ENCODE peak calls at places on chromosome 10, in four cellular contexts. F is HCT116, A is HepG2, N is spleen. C is an unnamed sample. For H3K36me3, the result is how much of the 10 kb centered on the place peaks cover.

GRCh38 chr10:120643373-120643772 is 186.3 kb downstream of the PLPP4 start:
- DNase-seq in F (no peak), N (no peak), A (no peak), C (no peak)

GRCh38 chr10:127978481-127978880 is 71.6 kb downstream of the PTPRE start:
- DNase-seq in A (no peak), N (no peak), F (no peak), C (no peak)

GRCh38 chr10:76352300-76352699 is 920.9 kb downstream of the LRMDA start:
- DNase-seq in F (peak), N (no peak), A (no peak), C (no peak)

GRCh38 chr10:110651044-110651958 is 7.2 kb downstream of the RBM20 start:
- DNase-seq in A (no peak), F (no peak), N (no peak), C (no peak)

GRCh38 chr10:23408330-23408976 is 30.4 kb upstream of the OTUD1 start:
- DNase-seq in N (no peak), A (no peak), F (no peak), C (no peak)

GRCh38 chr10:47361293-47361692 is 13.1 kb downstream of the RBP3 start:
- DNase-seq in N (peak), A (peak), F (peak), C (no peak)

GRCh38 chr10:126094537-126094936 is 198.2 kb downstream of the FANK1 start:
- DNase-seq in A (no peak), N (no peak), F (no peak), C (no peak)

GRCh38 chr10:104045151-104046089 is 40.3 kb downstream of the COL17A1 start:
- DNase-seq in N (no peak), F (peak), A (peak), C (peak)

GRCh38 chr10:81730901-81731300 is 144.1 kb upstream of the NRG3 start:
- DNase-seq in N (no peak), A (no peak), F (no peak), C (no peak)

GRCh38 chr10:1324914-1325313 is 268.7 kb downstream of the WDR37 start:
- DNase-seq in A (no peak), N (no peak), F (no peak), C (no peak)

GRCh38 chr10:123560301-123561144 is 105.6 kb upstream of the GPR26 start:
- DNase-seq in A (no peak), F (no peak), N (peak), C (peak)

GRCh38 chr10:75466016-75466415 is 34.6 kb downstream of the LRMDA start:
- DNase-seq in N (no peak), A (no peak), F (no peak), C (no peak)

GRCh38 chr10:11295492-11295891 is 277.8 kb downstream of the CELF2 start:
- DNase-seq in F (no peak), A (no peak), N (no peak), C (peak)

GRCh38 chr10:103053659-103054581 is 135.8 kb downstream of the CNNM2 start:
- DNase-seq in A (peak), F (no peak), N (peak), C (no peak)

GRCh38 chr10:124688889-124689670 is 55.1 kb downstream of the FAM53B start:
- DNase-seq in F (no peak), N (no peak), A (no peak), C (no peak)

GRCh38 chr10:20890009-20890408 is 7.1 kb downstream of the NEBL start:
- DNase-seq in F (no peak), A (no peak), N (no peak), C (no peak)

GRCh38 chr10:11687779-11688447 is 54.3 kb upstream of the ECHDC3 start:
- DNase-seq in F (no peak), N (no peak), A (no peak), C (no peak)

GRCh38 chr10:124612611-124613498 is 131.3 kb downstream of the FAM53B start:
- DNase-seq in F (peak), A (peak), N (no peak), C (no peak)

GRCh38 chr10:21519981-21520436 is 5.5 kb downstream of the SKIDA1 start:
- DNase-seq in F (no peak), N (no peak), A (no peak), C (no peak)

GRCh38 chr10:293636-294035 is 158.4 kb downstream of the ZMYND11 start:
- DNase-seq in F (no peak), N (no peak), A (no peak), C (no peak)

GRCh38 chr10:126502481-126502880 is 114.2 kb upstream of the ADAM12 start:
- DNase-seq in F (no peak), A (no peak), N (no peak), C (no peak)

GRCh38 chr10:4359003-4359402 is 467.0 kb upstream of the AKR1E2 start:
- DNase-seq in F (no peak), A (no peak), N (no peak), C (no peak)

GRCh38 chr10:48627984-48628609 is 23.2 kb upstream of the ARHGAP22 start:
- DNase-seq in A (no peak), F (no peak), N (no peak), C (no peak)

GRCh38 chr10:57692255-57692980 is 575.3 kb downstream of the IPMK start:
- DNase-seq in F (no peak), A (no peak), N (no peak), C (no peak)

GRCh38 chr10:36578306-36578705 is 547.1 kb upstream of the ANKRD30A start:
- DNase-seq in F (no peak), A (no peak), N (no peak), C (no peak)

GRCh38 chr10:48602401-48603135 is 2.3 kb downstream of the ARHGAP22 start:
- DNase-seq in N (no peak), F (no peak), A (no peak), C (peak)

GRCh38 chr10:11180228-11180627 is 162.6 kb downstream of the CELF2 start:
- DNase-seq in A (no peak), F (no peak), N (peak), C (no peak)

GRCh38 chr10:3898821-3899220 is 113.8 kb upstream of the KLF6 start:
- DNase-seq in F (peak), N (no peak), A (peak), C (no peak)

GRCh38 chr10:126669188-126669587 is 1.3 kb downstream of the C10orf90 start:
- DNase-seq in A (no peak), N (no peak), F (no peak), C (peak)

GRCh38 chr10:106224676-106225075 is 939.8 kb downstream of the SORCS1 start:
- DNase-seq in F (no peak), N (no peak), A (no peak), C (no peak)

GRCh38 chr10:15813415-15813814 is 46.9 kb downstream of the MINDY3 start:
- DNase-seq in N (no peak), A (no peak), F (no peak), C (no peak)

GRCh38 chr10:69220510-69220909 is 378 bp downstream of the HKDC1 start:
- DNase-seq in F (no peak), A (peak), N (peak), C (no peak)

GRCh38 chr10:110007171-110007700 is 548 bp upstream of the ADD3 start:
- DNase-seq in N (no peak), F (no peak), A (no peak), C (peak)

GRCh38 chr10:20891338-20891714 is 5.8 kb downstream of the NEBL start:
- DNase-seq in F (no peak), A (no peak), N (no peak), C (no peak)

GRCh38 chr10:128739937-128740336 is 613.7 kb upstream of the MKI67 start:
- DNase-seq in F (peak), A (no peak), N (no peak), C (no peak)

GRCh38 chr10:127906548-127907377 is at the start of gene PTPRE:
- DNase-seq in A (no peak), F (peak), N (peak), C (no peak)

GRCh38 chr10:8331896-8332729 is 277.6 kb downstream of the GATA3 start:
- DNase-seq in N (peak), A (no peak), F (no peak), C (no peak)

GRCh38 chr10:33335550-33335799 is 1.0 kb upstream of the NRP1 start:
- DNase-seq in A (no peak), N (no peak), F (no peak), C (no peak)

GRCh38 chr10:35827783-35828182 is 185.7 kb upstream of the FZD8 start:
- DNase-seq in N (no peak), F (no peak), A (no peak), C (no peak)

GRCh38 chr10:70459771-70460490 is 18.4 kb upstream of the NODAL start:
- DNase-seq in F (no peak), N (no peak), A (no peak), C (no peak)

DNA sequence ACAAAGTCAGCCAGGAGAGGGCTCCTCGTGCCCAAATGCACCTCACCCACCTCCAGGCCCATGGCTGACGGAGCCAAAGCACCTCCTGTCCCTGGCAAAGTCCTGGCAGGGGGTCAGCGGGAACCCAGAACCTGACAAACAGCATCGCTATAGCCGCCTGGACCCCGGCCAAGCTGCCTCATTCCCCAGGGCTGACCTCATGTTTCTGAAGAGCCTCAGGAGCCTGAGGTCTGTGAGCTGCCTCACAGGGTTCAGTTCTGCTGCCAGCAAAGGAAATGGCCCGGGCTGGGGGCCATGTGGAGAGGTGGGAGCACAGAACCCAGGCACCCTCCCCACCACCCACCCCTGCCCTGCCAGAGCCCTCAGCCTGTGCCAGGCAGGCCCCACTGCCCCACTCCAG is 4.2 kb upstream of the NANOS1 start:
- DNase-seq in A (peak), N (no peak), F (no peak), C (no peak)
- TF ChIP-seq POLR2AphosphoS5 in A (no peak), N (no peak), F (no peak), C (no peak)

GRCh38 chr10:73404690-73405089 is 9.2 kb downstream of the ANXA7 start:
- DNase-seq in N (no peak), A (no peak), F (no peak), C (no peak)

GRCh38 chr10:73401636-73402035 is 12.2 kb downstream of the ANXA7 start:
- DNase-seq in N (no peak), F (no peak), A (no peak), C (no peak)

GRCh38 chr10:73398024-73398423 is 15.8 kb downstream of the ANXA7 start:
- DNase-seq in F (no peak), N (no peak), A (no peak), C (no peak)

DNA sequence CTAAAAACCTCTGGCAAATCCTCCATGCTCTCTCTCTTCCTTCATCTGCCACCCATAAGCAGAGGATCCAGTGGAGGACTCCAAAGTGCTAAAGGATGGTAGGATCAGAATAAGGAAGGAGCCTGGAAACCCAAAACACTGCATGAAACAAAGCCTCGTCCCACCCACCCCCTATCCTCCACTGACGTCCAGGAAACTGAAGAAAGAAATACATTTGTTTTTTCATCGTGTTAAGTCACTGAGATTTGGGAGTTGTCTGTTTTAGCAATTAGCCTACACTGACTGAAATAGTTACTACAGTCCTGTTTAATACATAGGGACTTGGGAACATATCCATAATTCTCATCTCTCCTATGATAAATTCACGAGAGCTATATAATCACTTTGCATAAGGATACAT is 14.8 kb downstream of the ANXA7 start:
- DNase-seq in A (no peak), F (no peak), N (no peak), C (no peak)
- H3K36me3 ChIP-seq in A (under half), F (under half), N (under half), C (under half)

DNA sequence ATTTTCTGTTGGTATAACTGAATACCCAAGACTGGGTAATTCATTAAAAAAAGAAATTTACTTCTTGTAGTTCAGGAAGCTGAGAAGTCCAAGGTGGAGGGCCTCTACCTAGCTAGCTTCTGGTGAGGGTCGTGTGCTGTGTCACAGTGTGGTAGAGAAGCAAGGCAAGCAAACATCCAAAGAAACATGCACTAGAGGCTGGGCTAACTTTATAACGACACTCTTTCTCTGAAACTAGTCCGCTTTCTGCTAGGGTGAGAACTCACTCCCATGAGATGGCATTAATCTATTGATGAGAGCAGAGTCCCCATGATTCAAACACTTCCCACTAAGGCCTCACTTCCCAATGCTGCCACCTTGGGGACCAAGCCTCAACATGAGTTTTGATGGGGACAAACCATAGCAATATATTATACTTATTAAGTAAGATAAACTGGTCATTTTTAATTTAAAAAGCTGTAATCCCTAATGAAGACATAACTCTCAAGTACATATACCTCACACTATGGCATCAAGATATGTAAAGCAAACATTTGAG is 50.8 kb downstream of the PHYHIPL start:
- DNase-seq in A (no peak), N (no peak), F (no peak), C (no peak)
- TF ChIP-seq CTCF in A (peak), N (no peak), F (peak), C (no peak)

DNA sequence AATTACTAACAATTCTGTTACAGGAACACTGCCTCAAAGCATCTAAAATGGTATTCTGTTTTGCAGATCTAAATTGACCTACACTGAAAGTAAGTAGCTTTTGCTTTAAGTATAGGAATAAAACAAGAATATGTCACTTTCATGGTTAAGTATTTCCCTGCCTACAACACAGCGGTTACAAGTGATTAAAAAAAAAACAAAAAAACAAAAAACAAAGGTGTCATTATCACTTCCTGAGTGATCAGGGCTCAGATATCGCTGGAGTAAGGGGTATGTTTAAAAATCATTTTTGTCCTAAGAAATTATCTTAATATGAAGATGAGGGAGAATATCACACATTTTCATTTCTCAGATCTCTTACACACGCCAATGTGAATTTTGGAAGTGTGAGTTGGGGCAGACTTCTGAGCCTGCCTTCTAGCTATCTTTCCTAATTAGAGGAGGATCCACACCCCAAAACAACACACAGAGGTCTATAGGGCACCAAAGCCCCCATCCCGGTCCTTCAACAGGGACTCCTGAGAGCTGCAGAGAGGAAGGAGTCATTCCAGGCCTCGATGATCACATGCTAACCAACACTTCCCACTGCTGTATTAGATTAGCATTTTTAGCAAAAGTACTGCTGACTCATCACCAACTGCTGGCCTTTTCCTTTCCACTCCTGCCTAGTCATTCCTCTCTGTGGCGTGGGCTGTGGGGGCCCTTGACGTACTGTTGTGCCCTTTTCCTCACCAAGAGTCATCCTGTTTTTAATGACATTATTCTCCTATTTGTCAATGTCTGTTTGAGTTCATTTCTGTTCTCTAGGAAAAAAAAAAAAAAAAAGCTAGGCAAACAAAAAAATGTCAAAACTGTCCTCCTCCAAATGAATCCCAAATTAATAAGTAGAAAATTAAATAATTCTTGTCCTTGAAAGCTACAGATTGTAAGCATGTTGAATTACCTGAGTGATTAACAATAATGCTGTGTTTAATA is 31.2 kb downstream of the PRTFDC1 start:
- DNase-seq in A (no peak), N (no peak), F (no peak), C (no peak)
- TF ChIP-seq POLR2AphosphoS5 in A (no peak), N (peak), F (no peak), C (no peak)

GRCh38 chr10:31524458-31524857 is 205.4 kb downstream of the ZEB1 start:
- DNase-seq in N (no peak), F (no peak), A (no peak), C (no peak)
- H3K36me3 ChIP-seq in N (under half), F (under half), A (under half), C (under half)

GRCh38 chr10:14439451-14440259 is 108.9 kb upstream of the FRMD4A start:
- DNase-seq in N (no peak), A (no peak), F (no peak), C (no peak)
- TF ChIP-seq CTCF in N (no peak), A (no peak), F (no peak), C (no peak)